ENCODE peak calls at places on chromosomes 5 and 9, in four cellular contexts. U is HepG2, A is K562, S is GM12878. M is an unnamed sample.

GRCh38 chr5:43273552-43273951 is 39.7 kb downstream of the HMGCS1 start:
- DNase-seq in U (no peak), A (no peak), S (no peak), M (no peak)

GRCh38 chr5:27191786-27192505 is 153.6 kb upstream of the CDH9 start:
- DNase-seq in U (no peak), A (no peak), S (no peak), M (no peak)

GRCh38 chr5:171537463-171537862 is 118.0 kb downstream of the FGF18 start:
- DNase-seq in U (no peak), A (no peak), S (no peak), M (no peak)

GRCh38 chr9:99105152-99106043 is 485 bp downstream of the TGFBR1 start:
- DNase-seq in U (peak; percentile 52), A (peak; percentile 81), S (no peak), M (peak; percentile 69)

GRCh38 chr5:175652741-175653663 is 4.9 kb upstream of the HRH2 start:
- DNase-seq in U (no peak), A (no peak), S (no peak), M (no peak)

GRCh38 chr5:171310816-171311697 is 2.0 kb downstream of the TLX3 start:
- DNase-seq in U (no peak), A (no peak), S (no peak), M (no peak)

GRCh38 chr5:42542106-42542505 is 118.9 kb downstream of the GHR start:
- DNase-seq in U (no peak), A (no peak), S (no peak), M (no peak)

GRCh38 chr9:90846770-90847419 is 45.3 kb downstream of the SYK start:
- DNase-seq in U (no peak), A (no peak), S (no peak), M (no peak)

GRCh38 chr9:133141833-133142594 is 21.0 kb upstream of the RALGDS start:
- DNase-seq in U (no peak), A (no peak), S (no peak), M (no peak)

GRCh38 chr5:12292610-12293204 is 388.5 kb upstream of the CTNND2 start:
- DNase-seq in U (no peak), A (peak; percentile 8), S (no peak), M (no peak)

GRCh38 chr9:124256517-124257069 is 1.2 kb upstream of the NEK6 start:
- DNase-seq in U (peak; percentile 39), A (no peak), S (no peak), M (peak; percentile 53)

GRCh38 chr5:136209346-136209910 is 16.5 kb upstream of the SMIM32 start:
- DNase-seq in U (no peak), A (no peak), S (no peak), M (no peak)

GRCh38 chr5:136211282-136211681 is 18.3 kb upstream of the SMIM32 start:
- DNase-seq in U (no peak), A (no peak), S (no peak), M (no peak)

GRCh38 chr5:136213919-136214493 is 21.0 kb upstream of the SMIM32 start:
- DNase-seq in U (no peak), A (no peak), S (no peak), M (no peak)

GRCh38 chr5:136210259-136210658 is 17.3 kb upstream of the SMIM32 start:
- DNase-seq in U (no peak), A (no peak), S (no peak), M (no peak)

GRCh38 chr5:136212252-136212721 is 19.3 kb upstream of the SMIM32 start:
- DNase-seq in U (peak; percentile 21), A (peak; percentile 76), S (no peak), M (peak; percentile 50)
- TF ChIP-seq KDM1A in U (no peak), A (no peak), S (no peak), M (no peak)

GRCh38 chr5:157047898-157048297 is 11.0 kb downstream of the HAVCR1 start:
- DNase-seq in U (no peak), A (no peak), S (no peak), M (no peak)
- TF ChIP-seq POLR2AphosphoS2 in U (no peak), A (no peak), S (no peak), M (no peak)

DNA sequence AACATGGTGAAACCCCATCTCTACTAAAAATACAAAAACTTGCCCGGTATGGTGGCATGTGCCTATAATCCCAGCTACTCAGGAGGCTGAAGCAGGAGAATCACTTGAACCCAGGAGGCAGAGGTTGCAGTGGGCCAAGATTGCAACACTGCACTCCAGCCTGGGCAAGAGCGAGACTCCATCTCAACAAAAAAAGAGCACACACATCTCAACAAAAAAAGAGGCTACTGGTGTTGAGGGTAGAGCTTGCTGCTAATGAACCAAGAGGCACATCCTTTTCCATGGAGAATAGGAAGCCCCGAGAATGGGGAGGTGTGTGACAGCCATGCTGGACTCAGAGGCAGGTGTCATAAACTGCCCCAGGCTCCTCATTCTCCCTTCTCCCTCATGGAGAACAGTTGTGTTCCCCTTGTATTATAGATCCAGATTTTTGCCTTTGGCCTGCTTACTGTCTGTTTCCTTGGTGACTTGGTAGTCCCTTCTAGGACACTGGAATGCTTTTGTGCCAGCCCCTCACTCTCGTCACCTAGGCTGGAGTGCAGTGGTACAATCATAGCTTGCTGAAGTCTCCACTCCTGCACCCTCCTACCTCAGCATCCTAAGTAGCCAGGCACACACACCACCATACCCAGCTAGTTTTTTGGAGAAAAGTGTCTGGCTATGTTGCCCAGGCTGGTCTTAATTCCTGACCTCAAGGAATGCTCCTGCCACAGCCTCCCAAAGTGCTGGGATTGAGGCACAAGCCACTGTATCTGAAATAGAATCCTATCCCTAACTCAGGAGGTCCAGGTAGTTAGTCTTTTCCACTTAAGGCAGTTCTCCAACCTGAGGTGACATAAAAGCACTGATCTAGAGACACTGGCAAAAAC is 5.1 kb downstream of the RPL12 start:
- DNase-seq in U (no peak), A (peak; percentile 43), S (no peak), M (peak; percentile 48)
- TF ChIP-seq KDM1A in U (no peak), A (no peak), S (no peak), M (no peak)

DNA sequence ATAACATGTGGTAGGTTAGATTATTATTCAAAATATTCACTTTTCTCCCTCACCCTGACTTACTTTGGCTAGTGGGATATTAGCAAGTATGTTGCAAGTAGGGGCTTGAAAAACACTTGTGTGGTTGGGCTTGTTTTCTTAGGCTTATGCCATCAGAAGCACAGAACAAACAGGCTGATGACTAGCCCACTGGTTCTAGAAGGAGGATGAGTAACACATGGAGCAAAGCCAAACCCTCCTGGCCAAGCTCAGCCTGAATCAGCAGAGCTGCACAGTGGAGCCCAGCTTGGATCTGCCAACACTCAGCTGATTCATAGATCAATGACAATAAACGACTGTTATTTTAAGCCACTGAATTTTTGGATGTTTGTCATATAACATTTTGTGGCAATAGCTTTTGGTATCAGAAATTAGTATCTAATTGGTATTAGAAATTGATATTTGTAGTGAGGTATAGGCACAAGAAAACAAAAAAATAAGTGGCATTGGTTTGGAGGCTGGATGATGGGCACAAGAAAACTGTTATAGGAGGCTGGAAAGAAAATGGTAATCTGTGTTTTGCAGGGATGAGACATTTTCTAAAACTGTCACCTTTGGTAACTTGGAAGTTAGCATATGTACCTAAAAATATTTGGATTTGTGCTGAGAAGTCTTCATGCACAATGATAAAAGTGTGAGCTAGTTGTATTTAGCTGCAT is 46.1 kb upstream of the ZBED3 start:
- DNase-seq in U (peak; percentile 45), A (no peak), S (no peak), M (peak; percentile 82)
- TF ChIP-seq POLR2AphosphoS2 in U (no peak), A (no peak), S (no peak), M (no peak)

GRCh38 chr5:4204616-4205151 is 609.1 kb downstream of the IRX1 start:
- DNase-seq in U (no peak), A (no peak), S (no peak), M (no peak)
- TF ChIP-seq KDM1A in U (no peak), A (no peak), S (no peak), M (no peak)

DNA sequence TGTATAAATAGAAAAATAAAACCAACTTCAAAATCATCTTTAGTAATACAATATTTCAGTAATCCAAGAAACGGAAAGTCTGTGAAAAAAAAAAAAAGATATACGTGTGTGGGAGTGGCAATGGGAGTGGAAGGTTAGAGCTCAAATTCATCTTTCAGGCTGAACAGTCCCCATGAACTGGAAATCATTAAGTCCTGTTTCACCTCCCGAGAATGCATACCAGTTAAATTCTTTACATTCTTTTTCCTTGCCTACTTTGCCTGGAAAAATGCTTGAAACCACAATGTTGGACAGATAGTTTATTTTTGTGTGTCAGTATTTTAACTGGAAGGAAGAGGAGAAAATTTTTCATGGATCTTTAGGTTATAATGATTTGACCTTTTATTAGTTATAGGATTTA is 166.8 kb downstream of the MUSK start:
- DNase-seq in U (peak; percentile 3), A (no peak), S (no peak), M (peak; percentile 62)
- TF ChIP-seq POLR2AphosphoS2 in U (no peak), A (no peak), S (no peak), M (no peak)